ENCODE peak calls at places on chromosomes 16 and 17, in four cellular contexts. One of them, this sample, is unnamed.

GRCh38 chr17:9144502-9145233 is 123.4 kb downstream of the NTN1 start:
- DNase-seq in naive B cell: no peak
- DNase-seq in skeletal muscle cell: no peak
- DNase-seq in fibroblast of the conjunctiva: no peak
- DNase-seq in this sample: no peak

GRCh38 chr17:83180996-83181481 is 101.6 kb downstream of the METRNL start:
- DNase-seq in naive B cell: no peak
- DNase-seq in skeletal muscle cell: no peak
- DNase-seq in fibroblast of the conjunctiva: no peak
- DNase-seq in this sample: peak; percentile 35

GRCh38 chr16:66363196-66363777 is 3.2 kb upstream of the CDH5 start:
- DNase-seq in naive B cell: no peak
- DNase-seq in skeletal muscle cell: no peak
- DNase-seq in fibroblast of the conjunctiva: no peak
- DNase-seq in this sample: no peak

GRCh38 chr17:80512233-80512632 is 32.4 kb upstream of the RPTOR start:
- DNase-seq in naive B cell: no peak
- DNase-seq in skeletal muscle cell: no peak
- DNase-seq in fibroblast of the conjunctiva: no peak
- DNase-seq in this sample: no peak

GRCh38 chr17:45248132-45248936 is 13.6 kb downstream of the SPATA32 start:
- DNase-seq in naive B cell: peak; percentile 78
- DNase-seq in skeletal muscle cell: no peak
- DNase-seq in fibroblast of the conjunctiva: no peak
- DNase-seq in this sample: peak; percentile 90

GRCh38 chr16:15523092-15523541 is 88.7 kb downstream of the BMERB1 start:
- DNase-seq in naive B cell: peak; percentile 4
- DNase-seq in skeletal muscle cell: no peak
- DNase-seq in fibroblast of the conjunctiva: no peak
- DNase-seq in this sample: peak; percentile 50

GRCh38 chr16:54060599-54061355 is 225.8 kb downstream of the IRX3 start:
- DNase-seq in naive B cell: no peak
- DNase-seq in skeletal muscle cell: no peak
- DNase-seq in fibroblast of the conjunctiva: no peak
- DNase-seq in this sample: no peak

GRCh38 chr16:55944377-55944802 is 69.2 kb upstream of the CES5A start:
- DNase-seq in naive B cell: peak; percentile 18
- DNase-seq in skeletal muscle cell: peak; percentile 25
- DNase-seq in fibroblast of the conjunctiva: peak; percentile 60
- DNase-seq in this sample: peak; percentile 39

GRCh38 chr16:48918520-48919258 is 308.7 kb upstream of the N4BP1 start:
- DNase-seq in naive B cell: no peak
- DNase-seq in skeletal muscle cell: no peak
- DNase-seq in fibroblast of the conjunctiva: no peak
- DNase-seq in this sample: no peak

GRCh38 chr16:53446090-53446489 is 11.8 kb downstream of the RBL2 start:
- DNase-seq in naive B cell: no peak
- DNase-seq in skeletal muscle cell: no peak
- DNase-seq in fibroblast of the conjunctiva: no peak
- DNase-seq in this sample: no peak

GRCh38 chr16:31006589-31006988 is 3.8 kb downstream of the STX1B start:
- DNase-seq in naive B cell: no peak
- DNase-seq in skeletal muscle cell: no peak
- DNase-seq in fibroblast of the conjunctiva: no peak
- DNase-seq in this sample: no peak